ENCODE peak calls at places on chromosomes 11 and 22, in nine cellular contexts. U, E, Q, S, M, X, R, J and A are unnamed samples.

GRCh38 chr22:35313311-35314121 is 13.8 kb downstream of the TOM1 start:
- DNase-seq in M (peak; percentile 23), S (peak; percentile 49), R (peak; percentile 26), E (no peak), X (peak; percentile 70), U (peak; percentile 61), Q (peak; percentile 43), J (peak; percentile 60), A (peak; percentile 11)

GRCh38 chr11:27116684-27117083 is 76.1 kb downstream of the BBOX1 start:
- DNase-seq in R (no peak), E (no peak), X (no peak), Q (no peak), M (no peak), U (no peak), J (no peak), S (no peak), A (no peak)

GRCh38 chr11:55942785-55943392 is 6.7 kb upstream of the OR5I1 start:
- DNase-seq in M (no peak), J (no peak), Q (no peak), X (no peak), U (peak; percentile 77), S (no peak), R (no peak), E (no peak), A (peak; percentile 3)

GRCh38 chr11:57231539-57232253 is 5.4 kb downstream of the APLNR start:
- DNase-seq in M (no peak), R (no peak), S (no peak), U (no peak), E (no peak), Q (no peak), J (no peak), X (no peak), A (no peak)

GRCh38 chr11:128210148-128210940 is 377.0 kb downstream of the ETS1 start:
- DNase-seq in R (peak; percentile 72), Q (no peak), S (peak; percentile 23), E (peak; percentile 86), J (peak; percentile 20), U (peak; percentile 100), X (no peak), M (peak; percentile 77), A (peak; percentile 94)

GRCh38 chr11:48087974-48088681 is 107.8 kb downstream of the PTPRJ start:
- DNase-seq in U (no peak), J (peak; percentile 38), S (peak; percentile 66), Q (no peak), E (no peak), R (no peak), X (peak; percentile 46), M (no peak), A (no peak)

GRCh38 chr22:48585916-48586798 is 1241.5 kb downstream of the BRD1 start:
- DNase-seq in R (no peak), E (no peak), S (no peak), X (no peak), J (no peak), U (no peak), M (no peak), Q (no peak), A (no peak)

GRCh38 chr11:118139578-118139977 is 13.0 kb downstream of the SCN4B start:
- DNase-seq in S (no peak), Q (peak; percentile 5), R (no peak), J (no peak), X (no peak), U (no peak), E (no peak), M (no peak), A (no peak)

DNA sequence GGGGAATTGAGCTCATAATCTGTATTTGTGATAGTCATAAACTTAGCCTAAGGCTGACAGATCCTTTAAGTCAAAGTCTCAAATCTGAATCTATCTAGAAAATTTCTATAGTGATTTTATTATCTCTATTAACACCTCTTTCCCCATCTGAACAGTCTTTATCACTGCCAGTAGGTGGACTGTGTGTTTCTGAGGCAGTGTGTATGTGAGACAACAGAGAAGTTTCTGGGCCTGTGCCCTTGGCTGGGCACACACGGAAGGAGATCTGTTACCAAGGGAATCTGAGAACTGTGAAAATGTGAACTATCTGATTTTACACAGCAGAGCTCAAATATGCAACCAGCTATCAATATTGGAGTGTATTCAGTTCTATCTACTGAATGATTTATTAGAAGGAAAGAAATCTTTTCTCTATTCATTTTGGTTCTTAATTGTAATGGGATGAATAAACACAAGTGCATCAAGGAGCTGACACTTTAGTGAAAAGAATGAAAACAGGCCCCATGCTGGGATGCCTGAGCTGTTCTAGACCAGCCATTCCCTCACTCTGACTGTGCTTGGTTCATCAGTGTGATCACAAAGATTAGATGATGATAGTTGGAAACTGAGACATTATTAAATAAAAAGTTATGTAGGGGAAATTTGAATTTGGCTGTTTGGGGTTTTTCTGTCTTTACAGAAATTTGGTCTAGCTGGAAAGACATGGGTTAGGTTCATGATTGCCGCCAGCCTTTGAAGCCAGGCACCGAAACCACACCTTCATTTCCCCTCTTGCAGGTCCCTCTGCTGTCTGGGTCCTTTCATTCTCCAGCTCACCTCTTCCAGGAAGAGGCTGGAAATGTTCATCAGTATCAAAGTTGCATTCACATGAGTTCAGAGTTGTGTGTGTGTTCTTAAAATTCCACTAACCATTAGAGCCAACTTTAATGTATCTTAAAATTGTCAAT is 68.1 kb downstream of the LIF start:
- DNase-seq in U (no peak), X (no peak), E (no peak), Q (no peak), J (no peak), S (peak; percentile 31), R (no peak), M (no peak), A (no peak)
- TF ChIP-seq CTCF in U (peak; percentile 8), X (no peak), E (no peak), Q (no peak), J (no peak), S (peak; percentile 12), R (peak; percentile 7), M (no peak), A (no peak)

DNA sequence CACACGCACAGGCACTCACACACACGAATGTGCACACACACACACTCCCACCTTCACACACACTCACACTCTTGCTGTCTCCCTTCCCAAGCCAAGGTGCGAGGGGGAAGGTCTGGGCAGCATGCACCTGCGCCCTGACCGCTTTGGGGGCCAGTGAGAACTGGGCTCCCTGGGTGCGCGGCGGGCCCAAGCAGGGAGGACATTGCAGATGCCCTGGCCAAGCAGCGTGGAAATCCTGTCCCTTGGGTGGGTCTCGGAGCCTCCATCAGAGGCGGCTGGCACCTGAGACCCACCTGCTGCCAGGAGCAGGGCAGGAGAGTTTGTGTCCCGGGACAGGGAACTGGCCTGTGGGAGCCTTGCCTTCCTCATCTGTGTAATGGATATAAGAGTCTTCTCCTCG is 3.3 kb downstream of the CD81 start:
- DNase-seq in J (no peak), R (no peak), U (no peak), Q (no peak), M (no peak), E (no peak), X (peak; percentile 15), S (no peak), A (no peak)
- H3K27ac ChIP-seq in J (peak overlapping the region; percentile 99), R (no peak overlapping the region), U (no peak overlapping the region), Q (peak overlapping the region; percentile 99), M (no peak overlapping the region), E (no peak overlapping the region), X (peak overlapping the region; percentile 99), S (peak overlapping the region; percentile 71), A (peak overlapping the region; percentile 99)

GRCh38 chr11:74672956-74673895 is 58.0 kb downstream of the CHRDL2 start:
- DNase-seq in J (peak; percentile 71), U (peak; percentile 94), X (peak; percentile 83), Q (no peak), R (peak; percentile 95), M (peak; percentile 88), S (peak; percentile 76), E (peak; percentile 86), A (peak; percentile 63)

GRCh38 chr11:74670171-74670570 is 61.1 kb downstream of the CHRDL2 start:
- DNase-seq in E (no peak), S (no peak), Q (no peak), M (no peak), U (no peak), X (no peak), R (no peak), J (no peak), A (no peak)

GRCh38 chr11:74673956-74674355 is 57.3 kb downstream of the CHRDL2 start:
- DNase-seq in R (no peak), J (no peak), Q (no peak), S (no peak), U (no peak), E (no peak), X (no peak), M (no peak), A (no peak)

GRCh38 chr11:74671520-74672196 is 59.6 kb downstream of the CHRDL2 start:
- DNase-seq in S (no peak), Q (no peak), M (no peak), U (peak; percentile 83), R (no peak), J (no peak), E (no peak), X (no peak), A (no peak)

GRCh38 chr11:74672332-74672955 is 58.8 kb downstream of the CHRDL2 start:
- DNase-seq in Q (no peak), J (no peak), X (no peak), S (no peak), U (peak; percentile 23), M (no peak), E (no peak), R (no peak), A (no peak)
- TF ChIP-seq CTCF in Q (no peak), J (no peak), X (no peak), S (no peak), U (peak; percentile 11), M (no peak), E (no peak), R (peak; percentile 9), A (no peak)

GRCh38 chr22:46706060-46706459 is 32.0 kb downstream of the CERK start:
- DNase-seq in S (no peak), U (no peak), X (no peak), M (no peak), R (no peak), E (no peak), Q (no peak), J (no peak), A (no peak)
- H3K27ac ChIP-seq in S (no peak overlapping the region), U (no peak overlapping the region), X (peak overlapping the region; percentile 15), M (no peak overlapping the region), R (no peak overlapping the region), E (no peak overlapping the region), Q (no peak overlapping the region), J (no peak overlapping the region), A (peak overlapping the region; percentile 4)

DNA sequence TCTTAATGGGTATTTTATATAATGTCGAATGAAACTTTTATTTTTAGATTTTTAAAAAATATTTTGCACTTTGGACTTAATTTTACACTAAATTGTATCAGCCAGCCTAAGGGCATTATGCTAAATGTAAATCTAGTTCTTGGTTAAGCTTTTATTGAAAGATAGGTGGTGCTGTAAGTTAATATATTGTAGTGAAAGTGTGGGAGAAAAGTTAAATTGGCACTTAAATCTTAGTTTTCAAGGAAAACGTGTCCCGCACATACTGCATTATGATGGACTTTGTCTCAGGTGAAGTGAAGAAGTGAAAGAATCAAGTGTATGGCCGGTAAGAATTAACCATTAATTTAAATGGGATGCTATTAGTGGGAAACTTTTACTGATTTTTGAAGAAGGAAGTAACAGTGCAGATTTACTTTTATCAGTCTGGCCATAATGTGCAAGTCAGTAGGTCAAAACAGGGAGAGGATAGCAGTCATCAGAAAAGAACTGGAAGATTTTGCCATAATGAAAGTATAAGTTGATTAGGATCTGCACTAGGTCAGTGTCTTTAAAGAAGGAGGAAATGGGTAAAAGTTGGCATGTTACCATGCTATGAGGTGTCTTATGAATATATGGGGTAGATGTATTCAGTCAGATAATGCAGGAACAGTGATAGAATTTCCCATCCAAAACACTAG is 81.6 kb downstream of the PDHX start:
- DNase-seq in Q (no peak), E (no peak), R (no peak), M (no peak), X (no peak), U (peak; percentile 71), S (no peak), J (no peak), A (peak; percentile 44)
- TF ChIP-seq CTCF in Q (peak; percentile 50), E (peak; percentile 74), R (peak; percentile 53), M (peak; percentile 92), X (peak; percentile 53), U (peak; percentile 85), S (peak; percentile 74), J (peak; percentile 70), A (peak; percentile 37)